ENCODE peak calls at places on chromosomes 4 and X, in nine cellular contexts. I, J, G, Q, S, H, K, O and P are unnamed samples.

GRCh38 chr4:156677136-156677535 is 294.5 kb downstream of the PDGFC start:
- DNase-seq in O (peak; percentile 57), G (peak; percentile 63), S (peak; percentile 81), K (no peak), J (no peak), I (no peak), H (no peak), Q (peak; percentile 19), P (peak; percentile 56)

GRCh38 chr4:55169352-55169959 is 44.1 kb upstream of the KDR start:
- DNase-seq in H (no peak), K (no peak), I (no peak), J (no peak), Q (no peak), G (peak; percentile 81), S (no peak), O (no peak), P (no peak)

GRCh38 chr4:4625488-4625887 is 83.6 kb upstream of the STX18 start:
- DNase-seq in K (no peak), S (no peak), H (no peak), I (no peak), G (no peak), Q (no peak), J (no peak), O (no peak), P (no peak)

GRCh38 chrX:121310820-121311219 is 263.4 kb downstream of the GLUD2 start:
- DNase-seq in G (no peak), I (no peak), H (no peak), J (no peak), O (no peak), K (no peak), S (no peak), Q (no peak), P (no peak)

GRCh38 chr4:38623260-38623659 is 40.7 kb upstream of the KLF3 start:
- DNase-seq in J (no peak), O (no peak), H (no peak), K (no peak), I (no peak), S (no peak), Q (no peak), G (no peak), P (no peak)

GRCh38 chrX:105191878-105192277 is 28.6 kb downstream of the TEX13A start:
- DNase-seq in K (no peak), S (peak; percentile 2), J (peak; percentile 7), O (peak; percentile 47), Q (peak; percentile 1), H (no peak), I (no peak), G (peak; percentile 63), P (peak; percentile 19)

GRCh38 chr4:82774711-82775171 is 23.9 kb downstream of the SCD5 start:
- DNase-seq in I (no peak), H (no peak), J (peak; percentile 24), Q (no peak), O (no peak), K (peak; percentile 52), S (no peak), G (peak; percentile 50), P (no peak)

GRCh38 chr4:675036-675804 is 878 bp downstream of the MYL5 start:
- DNase-seq in K (no peak), G (no peak), I (no peak), S (peak; percentile 23), Q (no peak), J (peak; percentile 4), H (peak; percentile 27), O (no peak), P (no peak)

GRCh38 chr4:94406668-94407437 is 44.9 kb upstream of the PDLIM5 start:
- DNase-seq in H (peak; percentile 76), S (peak; percentile 94), Q (peak; percentile 86), J (peak; percentile 76), O (peak; percentile 24), K (no peak), G (peak; percentile 84), I (peak; percentile 37), P (no peak)

GRCh38 chr4:48546336-48546735 is 56.3 kb downstream of the ZAR1 start:
- DNase-seq in O (peak; percentile 8), K (no peak), H (no peak), I (no peak), G (peak; percentile 51), Q (peak; percentile 51), S (no peak), J (peak; percentile 34), P (no peak)